ENCODE peak calls at places on chromosomes 12 and 14, in seven cellular contexts. L is H1, K is GM12878, H is HepG2, P is SK-N-SH, S is GM12891, T is K562. C is an unnamed sample.

GRCh38 chr14:55438066-55438683 is 2.2 kb downstream of the TBPL2 start:
- DNase-seq in L (no peak), K (no peak), H (peak), P (peak), S (peak), T (peak), C (no peak)

GRCh38 chr14:31336646-31337045 is 83.7 kb downstream of the HEATR5A start:
- DNase-seq in L (no peak), K (no peak), H (peak), P (no peak), S (no peak), T (no peak), C (no peak)

GRCh38 chr14:75459099-75459741 is 31.4 kb downstream of the JDP2 start:
- DNase-seq in L (no peak), K (no peak), H (no peak), P (no peak), S (no peak), T (no peak), C (no peak)

GRCh38 chr12:111310076-111310870 is 58.6 kb downstream of the PHETA1 start:
- DNase-seq in L (no peak), K (no peak), H (no peak), P (no peak), S (no peak), T (no peak), C (no peak)

GRCh38 chr12:69046372-69046771 is 113.4 kb upstream of the CPM start:
- DNase-seq in L (no peak), K (no peak), H (peak), P (no peak), S (no peak), T (no peak), C (no peak)

GRCh38 chr12:2853626-2854025 is 3.2 kb downstream of the TEX52 start:
- DNase-seq in L (peak), K (no peak), H (peak), P (peak), S (peak), T (peak), C (peak)

GRCh38 chr12:126480396-126480795 is 1415.2 kb downstream of the AACS start:
- DNase-seq in L (no peak), K (no peak), H (no peak), P (no peak), S (no peak), T (no peak), C (no peak)

GRCh38 chr12:103840399-103840880 is 594 bp downstream of the NT5DC3 start:
- DNase-seq in L (no peak), K (no peak), H (no peak), P (peak), S (peak), T (peak), C (peak)

GRCh38 chr12:5018677-5019076 is 25.0 kb upstream of the KCNA5 start:
- DNase-seq in L (no peak), K (no peak), H (no peak), P (no peak), S (no peak), T (no peak), C (no peak)

GRCh38 chr14:29352681-29353080 is 575.0 kb downstream of the PRKD1 start:
- DNase-seq in L (no peak), K (no peak), H (no peak), P (no peak), S (no peak), T (no peak), C (no peak)

GRCh38 chr14:64676410-64677008 is 27.7 kb upstream of the PLEKHG3 start:
- DNase-seq in L (no peak), K (no peak), H (no peak), P (no peak), S (no peak), T (no peak), C (no peak)

GRCh38 chr14:68682166-68683103 is 110.4 kb downstream of the ZFP36L1 start:
- DNase-seq in L (no peak), K (peak), H (peak), P (no peak), S (no peak), T (no peak), C (no peak)

GRCh38 chr14:68638056-68638816 is 154.6 kb downstream of the ZFP36L1 start:
- DNase-seq in L (no peak), K (no peak), H (peak), P (no peak), S (no peak), T (no peak), C (no peak)

GRCh38 chr12:94025730-94026129 is 122.6 kb upstream of the PLXNC1 start:
- DNase-seq in L (no peak), K (no peak), H (no peak), P (no peak), S (no peak), T (no peak), C (no peak)

GRCh38 chr12:127496255-127496654 is 770.7 kb upstream of the TMEM132C start:
- DNase-seq in L (peak), K (no peak), H (no peak), P (no peak), S (no peak), T (no peak), C (no peak)

GRCh38 chr12:25979059-25979458 is 20.6 kb downstream of the RASSF8 start:
- DNase-seq in L (no peak), K (no peak), H (no peak), P (no peak), S (no peak), T (no peak), C (no peak)

GRCh38 chr12:93733358-93733757 is 56.2 kb downstream of the CRADD start:
- DNase-seq in L (no peak), K (no peak), H (no peak), P (no peak), S (no peak), T (no peak), C (no peak)

GRCh38 chr12:51910168-51910567 is 2.9 kb downstream of the ACVRL1 start:
- DNase-seq in L (no peak), K (no peak), H (no peak), P (no peak), S (no peak), T (no peak), C (no peak)

GRCh38 chr12:50948798-50949197 is 3.5 kb upstream of the HIGD1C start:
- DNase-seq in L (no peak), K (no peak), H (no peak), P (no peak), S (no peak), T (no peak), C (no peak)

GRCh38 chr12:27331299-27331926 is 1.2 kb upstream of the BMAL2 start:
- DNase-seq in L (no peak), K (peak), H (peak), P (no peak), S (no peak), T (peak), C (peak)

GRCh38 chr14:52370406-52370911 is 56.3 kb downstream of the PTGER2 start:
- DNase-seq in L (no peak), K (no peak), H (no peak), P (no peak), S (no peak), T (no peak), C (no peak)

GRCh38 chr12:69929531-69929930 is 104.5 kb downstream of the MYRFL start:
- DNase-seq in L (no peak), K (no peak), H (no peak), P (no peak), S (no peak), T (no peak), C (no peak)

GRCh38 chr12:12387521-12387920 is 30.6 kb downstream of the BORCS5 start:
- DNase-seq in L (no peak), K (no peak), H (no peak), P (no peak), S (no peak), T (no peak), C (no peak)

GRCh38 chr14:36901846-36902245 is 240.2 kb downstream of the PAX9 start:
- DNase-seq in L (no peak), K (no peak), H (no peak), P (no peak), S (no peak), T (no peak), C (no peak)

GRCh38 chr12:119334459-119335170 is at the start of gene CCDC60:
- DNase-seq in L (peak), K (no peak), H (no peak), P (no peak), S (no peak), T (peak), C (no peak)

GRCh38 chr14:93059917-93060545 is 55.7 kb downstream of the ITPK1 start:
- DNase-seq in L (no peak), K (no peak), H (no peak), P (peak), S (no peak), T (no peak), C (no peak)

GRCh38 chr14:92925446-92925845 is 2.5 kb downstream of the CHGA start:
- DNase-seq in L (no peak), K (no peak), H (no peak), P (no peak), S (no peak), T (no peak), C (no peak)

GRCh38 chr12:25723286-25723685 is 170.2 kb upstream of the LMNTD1 start:
- DNase-seq in L (no peak), K (no peak), H (no peak), P (no peak), S (no peak), T (no peak), C (no peak)

GRCh38 chr12:46524778-46525177 is 152.2 kb upstream of the SLC38A2 start:
- DNase-seq in L (no peak), K (no peak), H (no peak), P (peak), S (no peak), T (no peak), C (no peak)

GRCh38 chr12:130070017-130070653 is 92.1 kb upstream of the FZD10 start:
- DNase-seq in L (no peak), K (no peak), H (no peak), P (peak), S (no peak), T (peak), C (no peak)

GRCh38 chr14:55609681-55610080 is 29.7 kb downstream of the KTN1 start:
- DNase-seq in L (no peak), K (no peak), H (peak), P (no peak), S (no peak), T (no peak), C (no peak)

GRCh38 chr14:99460793-99461192 is 19.9 kb downstream of the SETD3 start:
- DNase-seq in L (no peak), K (no peak), H (no peak), P (no peak), S (no peak), T (peak), C (no peak)

GRCh38 chr14:53401646-53402045 is 248.5 kb upstream of the DDHD1 start:
- DNase-seq in L (no peak), K (no peak), H (no peak), P (no peak), S (no peak), T (no peak), C (no peak)

GRCh38 chr12:56943878-56944277 is 9.7 kb upstream of the SDR9C7 start:
- DNase-seq in L (no peak), K (no peak), H (no peak), P (no peak), S (no peak), T (no peak), C (no peak)

GRCh38 chr12:56935752-56936151 is 1.5 kb upstream of the SDR9C7 start:
- DNase-seq in L (no peak), K (no peak), H (no peak), P (no peak), S (no peak), T (no peak), C (no peak)

DNA sequence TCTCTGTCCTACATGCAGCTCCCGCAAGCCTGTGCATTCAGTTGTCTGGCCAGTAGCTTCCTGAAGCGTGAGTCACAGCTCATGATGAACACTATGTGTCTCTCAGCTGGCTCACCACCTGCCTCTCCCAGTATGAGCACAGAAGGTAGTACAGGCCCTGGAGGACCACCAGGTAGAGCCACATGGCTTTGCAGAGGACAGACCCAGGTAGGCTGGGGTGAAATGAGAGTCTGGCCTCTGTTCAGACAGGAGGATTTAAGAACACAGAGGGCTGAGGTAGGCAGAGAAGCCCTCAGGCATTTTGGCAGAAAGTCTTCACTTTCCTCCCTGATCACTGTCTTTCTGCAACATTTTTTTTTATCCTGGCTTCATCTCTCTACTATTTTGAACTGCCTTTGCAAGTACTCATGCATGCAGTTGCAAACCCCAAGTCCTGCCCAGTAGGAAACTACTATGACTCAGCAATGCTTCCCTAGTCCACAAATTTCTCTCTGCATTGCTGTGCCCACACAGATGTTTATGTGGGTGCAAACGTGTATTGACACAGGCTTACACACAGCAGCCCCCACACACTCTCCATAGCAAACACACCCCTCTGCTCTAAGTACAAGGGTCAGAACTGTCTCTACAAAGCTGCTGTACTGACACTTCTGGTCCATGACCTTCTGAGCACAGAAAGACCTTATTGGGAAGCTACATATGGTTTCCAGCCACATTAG is 7.2 kb upstream of the SDR9C7 start:
- DNase-seq in L (no peak), K (peak), H (peak), P (no peak), S (no peak), T (peak), C (no peak)
- TF ChIP-seq TAF1 in L (no peak), K (no peak), H (no peak), P (no peak), S (no peak), T (no peak), C (no peak)

DNA sequence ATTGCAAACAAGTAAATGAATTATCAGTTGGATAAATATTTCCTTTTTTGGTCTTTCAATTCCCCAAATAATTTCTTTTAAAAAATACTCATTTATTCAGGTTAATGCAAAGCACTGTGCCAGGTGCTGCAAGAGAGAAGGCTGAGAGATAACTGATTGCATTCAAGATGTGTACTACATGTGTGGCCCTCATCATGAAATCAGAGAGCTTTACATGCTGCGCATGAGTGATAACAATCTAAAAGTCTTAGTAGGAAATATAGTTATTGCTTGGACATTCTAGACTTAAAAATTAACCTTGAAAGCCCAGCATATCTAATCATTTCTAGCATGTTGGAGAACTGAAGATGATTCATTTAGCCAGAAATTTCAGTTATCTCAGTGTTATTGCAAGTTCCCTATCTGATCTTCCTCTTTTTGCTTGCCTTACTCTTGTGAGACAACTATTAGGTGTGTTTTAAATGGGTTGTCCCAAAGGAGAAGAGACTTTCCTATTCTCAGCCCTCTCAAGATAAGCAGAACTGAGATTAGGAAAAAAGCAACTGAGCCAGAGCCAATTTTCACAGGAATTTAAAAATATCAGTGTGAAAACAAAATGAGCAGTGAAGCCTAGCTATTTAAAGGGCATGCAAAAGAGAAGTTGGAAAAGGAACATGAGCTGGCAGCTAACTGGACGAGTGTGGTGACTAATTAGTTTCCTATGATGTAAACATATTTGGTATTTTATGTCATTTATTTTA is 60.9 kb downstream of the PLEKHA5 start:
- DNase-seq in L (no peak), K (no peak), H (no peak), P (no peak), S (no peak), T (no peak), C (no peak)
- TF ChIP-seq TAF1 in L (no peak), K (no peak), H (no peak), P (no peak), S (no peak), T (no peak), C (no peak)

GRCh38 chr12:56126732-56127239 is 1.3 kb upstream of the ESYT1 start:
- DNase-seq in L (no peak), K (no peak), H (no peak), P (no peak), S (no peak), T (no peak), C (no peak)
- TF ChIP-seq TAF1 in L (no peak), K (no peak), H (no peak), P (no peak), S (no peak), T (no peak), C (no peak)

GRCh38 chr14:95231966-95232365 is 74.6 kb upstream of the DICER1 start:
- DNase-seq in L (no peak), K (no peak), H (no peak), P (no peak), S (no peak), T (no peak), C (no peak)
- TF ChIP-seq TAF1 in L (no peak), K (no peak), H (no peak), P (no peak), S (no peak), T (no peak), C (no peak)

GRCh38 chr12:48486679-48487078 is 4.4 kb downstream of the C12orf54 start:
- DNase-seq in L (no peak), K (no peak), H (no peak), P (no peak), S (no peak), T (no peak), C (no peak)
- TF ChIP-seq TAF1 in L (no peak), K (no peak), H (no peak), P (no peak), S (no peak), T (no peak), C (no peak)

GRCh38 chr14:72957213-72957612 is 30.9 kb downstream of the DCAF4 start:
- DNase-seq in L (no peak), K (no peak), H (no peak), P (no peak), S (no peak), T (no peak), C (no peak)
- TF ChIP-seq TAF1 in L (no peak), K (no peak), H (no peak), P (no peak), S (no peak), T (no peak), C (no peak)

DNA sequence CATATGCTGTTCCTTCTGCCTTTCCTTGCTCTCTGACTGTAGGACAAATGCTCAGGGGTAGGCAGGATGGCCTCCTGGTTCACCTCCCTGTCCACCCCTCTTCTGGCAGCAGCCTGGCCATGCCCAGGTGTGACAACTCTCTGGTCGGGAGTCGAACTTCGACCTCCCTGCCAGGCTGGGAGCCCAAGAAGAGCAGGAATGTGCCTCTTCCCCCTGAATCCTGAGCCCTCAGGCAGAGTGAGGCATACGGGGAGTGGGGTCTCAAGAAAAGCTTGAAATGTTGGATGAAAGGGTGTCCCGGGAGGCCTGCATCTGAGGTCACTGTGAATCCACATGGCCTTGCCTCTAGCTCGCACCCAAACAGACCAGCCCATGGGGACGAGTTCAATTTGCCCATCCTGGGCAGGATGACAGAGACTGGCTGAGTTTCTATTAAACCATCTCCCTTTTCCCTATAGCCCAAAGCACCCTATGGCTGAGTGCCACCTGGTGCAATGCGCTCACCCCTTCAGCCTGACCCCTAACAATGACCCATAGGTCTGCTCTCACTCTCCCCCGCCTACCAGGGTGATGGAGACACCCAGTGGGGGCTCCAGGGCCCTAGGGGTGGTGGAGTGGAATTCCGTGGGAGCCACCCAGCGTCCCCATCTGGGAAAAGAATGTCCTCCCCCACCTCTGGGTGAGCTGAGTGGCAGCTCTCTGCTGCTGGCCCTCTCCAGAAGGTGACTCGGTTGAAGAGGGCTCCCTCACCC is 52.9 kb upstream of the DIO3 start:
- DNase-seq in L (no peak), K (no peak), H (no peak), P (no peak), S (no peak), T (no peak), C (no peak)
- TF ChIP-seq TAF1 in L (no peak), K (no peak), H (no peak), P (no peak), S (no peak), T (no peak), C (no peak)

GRCh38 chr12:64864319-64864718 is 39.9 kb downstream of the TBC1D30 start:
- DNase-seq in L (no peak), K (no peak), H (no peak), P (no peak), S (no peak), T (no peak), C (no peak)
- TF ChIP-seq TAF1 in L (no peak), K (no peak), H (no peak), P (no peak), S (no peak), T (no peak), C (no peak)

GRCh38 chr14:79544671-79545070 is 666.6 kb downstream of the DIO2 start:
- DNase-seq in L (no peak), K (no peak), H (no peak), P (no peak), S (no peak), T (no peak), C (no peak)
- TF ChIP-seq TAF1 in L (no peak), K (no peak), H (no peak), P (no peak), S (no peak), T (no peak), C (no peak)